ENCODE peak calls at places on chromosomes 16 and 17, in nine cellular contexts. One of them, this sample, is unnamed.

GRCh38 chr17:61279476-61280145 is 120.0 kb upstream of the TBX2 start:
- DNase-seq in HFFc6: no peak
- DNase-seq in stomach: no peak
- DNase-seq in HFF-Myc: no peak
- DNase-seq in omental fat pad: no peak
- DNase-seq in HL-60: no peak
- DNase-seq in neural crest cell: no peak
- DNase-seq in breast epithelium: no peak
- DNase-seq in DND-41: no peak
- DNase-seq in this sample: no peak

GRCh38 chr16:920722-921121 is 50.1 kb downstream of the LMF1 start:
- DNase-seq in HFFc6: peak; percentile 16
- DNase-seq in stomach: no peak
- DNase-seq in HFF-Myc: no peak
- DNase-seq in omental fat pad: no peak
- DNase-seq in HL-60: no peak
- DNase-seq in neural crest cell: no peak
- DNase-seq in breast epithelium: no peak
- DNase-seq in DND-41: no peak
- DNase-seq in this sample: peak; percentile 15

GRCh38 chr17:48439072-48439471 is 9.1 kb upstream of the SKAP1 start:
- DNase-seq in HFFc6: no peak
- DNase-seq in stomach: no peak
- DNase-seq in HFF-Myc: no peak
- DNase-seq in omental fat pad: no peak
- DNase-seq in HL-60: no peak
- DNase-seq in neural crest cell: no peak
- DNase-seq in breast epithelium: no peak
- DNase-seq in DND-41: no peak
- DNase-seq in this sample: no peak

GRCh38 chr16:13397126-13397525 is 495.7 kb downstream of the SHISA9 start:
- DNase-seq in HFFc6: no peak
- DNase-seq in stomach: no peak
- DNase-seq in HFF-Myc: no peak
- DNase-seq in omental fat pad: no peak
- DNase-seq in HL-60: no peak
- DNase-seq in neural crest cell: no peak
- DNase-seq in breast epithelium: no peak
- DNase-seq in DND-41: no peak
- DNase-seq in this sample: no peak

GRCh38 chr17:77609553-77610517 is 348.7 kb upstream of the TNRC6C start:
- DNase-seq in HFFc6: no peak
- DNase-seq in stomach: no peak
- DNase-seq in HFF-Myc: no peak
- DNase-seq in omental fat pad: no peak
- DNase-seq in HL-60: peak; percentile 14
- DNase-seq in neural crest cell: no peak
- DNase-seq in breast epithelium: no peak
- DNase-seq in DND-41: peak; percentile 69
- DNase-seq in this sample: no peak

GRCh38 chr16:70688266-70688742 is 2.5 kb upstream of the MTSS2 start:
- DNase-seq in HFFc6: peak; percentile 36
- DNase-seq in stomach: peak; percentile 57
- DNase-seq in HFF-Myc: no peak
- DNase-seq in omental fat pad: no peak
- DNase-seq in HL-60: no peak
- DNase-seq in neural crest cell: no peak
- DNase-seq in breast epithelium: no peak
- DNase-seq in DND-41: no peak
- DNase-seq in this sample: no peak

GRCh38 chr16:69049146-69049545 is 56.3 kb upstream of the HAS3 start:
- DNase-seq in HFFc6: peak; percentile 40
- DNase-seq in stomach: no peak
- DNase-seq in HFF-Myc: no peak
- DNase-seq in omental fat pad: no peak
- DNase-seq in HL-60: no peak
- DNase-seq in neural crest cell: no peak
- DNase-seq in breast epithelium: no peak
- DNase-seq in DND-41: no peak
- DNase-seq in this sample: no peak

GRCh38 chr16:72400257-72401078 is 228.5 kb upstream of the PMFBP1 start:
- DNase-seq in HFFc6: peak; percentile 45
- DNase-seq in stomach: no peak
- DNase-seq in HFF-Myc: peak; percentile 56
- DNase-seq in omental fat pad: no peak
- DNase-seq in HL-60: peak; percentile 47
- DNase-seq in neural crest cell: peak; percentile 63
- DNase-seq in breast epithelium: no peak
- DNase-seq in DND-41: peak; percentile 54
- DNase-seq in this sample: no peak

GRCh38 chr17:50062323-50063243 is 6.7 kb downstream of the ITGA3 start:
- DNase-seq in HFFc6: peak; percentile 92
- DNase-seq in stomach: peak; percentile 85
- DNase-seq in HFF-Myc: no peak
- DNase-seq in omental fat pad: no peak
- DNase-seq in HL-60: no peak
- DNase-seq in neural crest cell: no peak
- DNase-seq in breast epithelium: peak; percentile 84
- DNase-seq in DND-41: no peak
- DNase-seq in this sample: no peak

GRCh38 chr16:1379863-1380174 is 28.1 kb downstream of the GNPTG start:
- DNase-seq in HFFc6: no peak
- DNase-seq in stomach: no peak
- DNase-seq in HFF-Myc: no peak
- DNase-seq in omental fat pad: no peak
- DNase-seq in HL-60: no peak
- DNase-seq in neural crest cell: no peak
- DNase-seq in breast epithelium: no peak
- DNase-seq in DND-41: no peak
- DNase-seq in this sample: no peak

GRCh38 chr17:64115871-64116534 is 13.9 kb downstream of the ERN1 start:
- DNase-seq in HFFc6: peak; percentile 84
- DNase-seq in stomach: peak; percentile 65
- DNase-seq in HFF-Myc: no peak
- DNase-seq in omental fat pad: no peak
- DNase-seq in HL-60: no peak
- DNase-seq in neural crest cell: no peak
- DNase-seq in breast epithelium: no peak
- DNase-seq in DND-41: no peak
- DNase-seq in this sample: no peak

GRCh38 chr17:83137523-83137922 is 58.1 kb downstream of the METRNL start:
- DNase-seq in HFFc6: no peak
- DNase-seq in stomach: no peak
- DNase-seq in HFF-Myc: no peak
- DNase-seq in omental fat pad: no peak
- DNase-seq in HL-60: no peak
- DNase-seq in neural crest cell: no peak
- DNase-seq in breast epithelium: peak; percentile 35
- DNase-seq in DND-41: no peak
- DNase-seq in this sample: no peak

GRCh38 chr16:54928016-54928356 is 2.7 kb upstream of the IRX5 start:
- DNase-seq in HFFc6: peak; percentile 46
- DNase-seq in stomach: no peak
- DNase-seq in HFF-Myc: no peak
- DNase-seq in omental fat pad: no peak
- DNase-seq in HL-60: peak; percentile 53
- DNase-seq in neural crest cell: peak; percentile 18
- DNase-seq in breast epithelium: no peak
- DNase-seq in DND-41: peak; percentile 54
- DNase-seq in this sample: no peak

GRCh38 chr17:46834846-46835245 is 16.4 kb upstream of the WNT3 start:
- DNase-seq in HFFc6: no peak
- DNase-seq in stomach: no peak
- DNase-seq in HFF-Myc: no peak
- DNase-seq in omental fat pad: no peak
- DNase-seq in HL-60: no peak
- DNase-seq in neural crest cell: no peak
- DNase-seq in breast epithelium: no peak
- DNase-seq in DND-41: no peak
- DNase-seq in this sample: peak; percentile 1
- TF ChIP-seq CTCF in HFFc6: no peak
- TF ChIP-seq CTCF in stomach: no peak
- TF ChIP-seq CTCF in HFF-Myc: no peak
- TF ChIP-seq CTCF in omental fat pad: no peak
- TF ChIP-seq CTCF in HL-60: no peak
- TF ChIP-seq CTCF in neural crest cell: no peak
- TF ChIP-seq CTCF in breast epithelium: no peak
- TF ChIP-seq CTCF in DND-41: no peak
- TF ChIP-seq CTCF in this sample: no peak

GRCh38 chr16:65994305-65994704 is 372.2 kb upstream of the CDH5 start:
- DNase-seq in HFFc6: no peak
- DNase-seq in stomach: no peak
- DNase-seq in HFF-Myc: no peak
- DNase-seq in omental fat pad: no peak
- DNase-seq in HL-60: no peak
- DNase-seq in neural crest cell: no peak
- DNase-seq in breast epithelium: no peak
- DNase-seq in DND-41: no peak
- DNase-seq in this sample: no peak

GRCh38 chr16:65988019-65988418 is 378.5 kb upstream of the CDH5 start:
- DNase-seq in HFFc6: no peak
- DNase-seq in stomach: no peak
- DNase-seq in HFF-Myc: no peak
- DNase-seq in omental fat pad: no peak
- DNase-seq in HL-60: no peak
- DNase-seq in neural crest cell: no peak
- DNase-seq in breast epithelium: no peak
- DNase-seq in DND-41: no peak
- DNase-seq in this sample: no peak

GRCh38 chr16:65989861-65990260 is 376.6 kb upstream of the CDH5 start:
- DNase-seq in HFFc6: no peak
- DNase-seq in stomach: no peak
- DNase-seq in HFF-Myc: no peak
- DNase-seq in omental fat pad: no peak
- DNase-seq in HL-60: no peak
- DNase-seq in neural crest cell: no peak
- DNase-seq in breast epithelium: no peak
- DNase-seq in DND-41: no peak
- DNase-seq in this sample: no peak

DNA sequence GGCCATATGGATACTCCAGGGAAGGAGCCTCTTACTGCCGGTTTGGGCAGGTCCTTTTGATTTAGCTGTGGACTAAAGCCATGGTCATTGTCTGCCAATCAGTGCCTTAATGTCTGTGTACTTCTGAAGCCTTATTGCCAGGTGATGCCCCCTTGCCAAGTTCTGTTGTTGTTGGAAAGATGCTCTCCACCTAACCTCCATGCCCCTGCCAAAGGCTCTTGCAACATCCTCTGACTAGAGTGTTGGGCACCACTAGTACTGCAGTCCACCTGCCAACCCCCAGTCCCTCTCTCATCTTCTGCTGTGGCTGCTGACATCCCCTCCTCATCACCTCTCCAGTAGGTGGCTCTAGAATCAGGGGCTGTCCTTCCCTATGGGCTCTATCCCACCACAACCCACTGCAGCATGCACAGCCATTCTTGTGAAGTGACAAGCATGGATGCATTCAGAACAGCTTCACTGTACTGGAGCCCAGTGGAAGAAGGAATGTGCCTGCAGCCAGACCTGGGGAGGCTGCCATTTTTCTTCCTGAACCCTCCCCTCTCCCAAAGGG is 375.3 kb upstream of the CDH5 start:
- DNase-seq in HFFc6: no peak
- DNase-seq in stomach: no peak
- DNase-seq in HFF-Myc: no peak
- DNase-seq in omental fat pad: no peak
- DNase-seq in HL-60: no peak
- DNase-seq in neural crest cell: no peak
- DNase-seq in breast epithelium: no peak
- DNase-seq in DND-41: no peak
- DNase-seq in this sample: no peak
- TF ChIP-seq CTCF in HFFc6: no peak
- TF ChIP-seq CTCF in stomach: no peak
- TF ChIP-seq CTCF in HFF-Myc: no peak
- TF ChIP-seq CTCF in omental fat pad: no peak
- TF ChIP-seq CTCF in HL-60: no peak
- TF ChIP-seq CTCF in neural crest cell: no peak
- TF ChIP-seq CTCF in breast epithelium: no peak
- TF ChIP-seq CTCF in DND-41: peak; percentile 3
- TF ChIP-seq CTCF in this sample: no peak

DNA sequence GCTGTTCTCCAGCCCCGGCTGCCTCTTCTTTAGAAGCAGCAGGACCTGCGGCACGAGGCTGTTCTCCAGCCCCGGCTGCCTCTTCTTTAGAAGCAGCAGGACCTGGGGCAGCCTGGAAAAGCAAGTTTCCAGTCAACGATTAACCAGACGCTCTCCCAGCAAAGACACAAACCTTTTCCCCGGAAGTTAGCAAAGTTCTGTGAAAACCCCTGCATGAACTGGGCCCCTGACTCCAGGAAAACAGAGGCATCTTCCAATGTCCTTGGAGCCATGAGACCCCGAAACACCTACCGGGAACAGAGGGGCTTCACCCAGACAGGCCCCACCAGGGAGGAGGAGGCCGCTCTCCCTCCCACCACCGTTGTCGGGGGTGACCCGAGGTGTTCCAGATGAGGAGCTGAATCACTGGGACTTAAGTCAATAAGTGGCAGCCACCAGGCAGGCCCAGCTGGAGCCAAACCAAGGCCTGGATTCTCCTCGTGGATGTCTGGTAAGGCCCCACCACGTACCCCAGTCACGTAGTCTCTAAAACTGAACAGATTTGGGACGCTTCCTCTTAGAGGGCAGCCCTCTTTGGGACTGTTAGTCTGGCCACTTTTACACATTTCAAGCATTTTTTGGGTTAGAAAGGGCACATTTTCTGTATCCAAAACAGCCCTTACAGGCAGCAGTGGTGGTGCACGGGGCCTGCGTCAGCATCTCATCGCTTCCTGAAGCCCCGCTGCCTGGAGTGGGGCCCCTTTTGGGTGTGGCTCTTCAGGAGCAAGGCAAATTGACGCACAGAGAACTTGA is at the start of gene RPH3AL:
- DNase-seq in HFFc6: no peak
- DNase-seq in stomach: peak; percentile 88
- DNase-seq in HFF-Myc: no peak
- DNase-seq in omental fat pad: no peak
- DNase-seq in HL-60: no peak
- DNase-seq in neural crest cell: no peak
- DNase-seq in breast epithelium: peak; percentile 77
- DNase-seq in DND-41: no peak
- DNase-seq in this sample: no peak
- TF ChIP-seq CTCF in HFFc6: no peak
- TF ChIP-seq CTCF in stomach: no peak
- TF ChIP-seq CTCF in HFF-Myc: no peak
- TF ChIP-seq CTCF in omental fat pad: no peak
- TF ChIP-seq CTCF in HL-60: no peak
- TF ChIP-seq CTCF in neural crest cell: no peak
- TF ChIP-seq CTCF in breast epithelium: no peak
- TF ChIP-seq CTCF in DND-41: no peak
- TF ChIP-seq CTCF in this sample: no peak

GRCh38 chr17:59565171-59565958 is at the start of gene DHX40:
- DNase-seq in HFFc6: peak; percentile 86
- DNase-seq in stomach: peak; percentile 96
- DNase-seq in HFF-Myc: peak; percentile 85
- DNase-seq in omental fat pad: peak; percentile 90
- DNase-seq in HL-60: peak; percentile 95
- DNase-seq in neural crest cell: peak; percentile 93
- DNase-seq in breast epithelium: peak; percentile 93
- DNase-seq in DND-41: peak; percentile 91
- DNase-seq in this sample: peak; percentile 96
- TF ChIP-seq CTCF in HFFc6: no peak
- TF ChIP-seq CTCF in stomach: no peak
- TF ChIP-seq CTCF in HFF-Myc: no peak
- TF ChIP-seq CTCF in omental fat pad: no peak
- TF ChIP-seq CTCF in HL-60: no peak
- TF ChIP-seq CTCF in neural crest cell: no peak
- TF ChIP-seq CTCF in breast epithelium: no peak
- TF ChIP-seq CTCF in DND-41: no peak
- TF ChIP-seq CTCF in this sample: no peak

GRCh38 chr16:2804728-2805127 is 6.5 kb downstream of the PRSS41 start:
- DNase-seq in HFFc6: no peak
- DNase-seq in stomach: no peak
- DNase-seq in HFF-Myc: no peak
- DNase-seq in omental fat pad: no peak
- DNase-seq in HL-60: no peak
- DNase-seq in neural crest cell: no peak
- DNase-seq in breast epithelium: no peak
- DNase-seq in DND-41: no peak
- DNase-seq in this sample: no peak
- TF ChIP-seq CTCF in HFFc6: no peak
- TF ChIP-seq CTCF in stomach: no peak
- TF ChIP-seq CTCF in HFF-Myc: no peak
- TF ChIP-seq CTCF in omental fat pad: no peak
- TF ChIP-seq CTCF in HL-60: no peak
- TF ChIP-seq CTCF in neural crest cell: no peak
- TF ChIP-seq CTCF in breast epithelium: no peak
- TF ChIP-seq CTCF in DND-41: no peak
- TF ChIP-seq CTCF in this sample: no peak

This sample was measured in CD14-positive monocyte.